ENCODE peak calls at places on chromosomes 13 and 19, in five cellular contexts. One of them, this sample, is unnamed. For H3K4me1, the result is how much of the 10 kb centered on the place peaks cover.

GRCh38 chr13:110347535-110348308 is 40.6 kb downstream of the COL4A2 start:
- DNase-seq in H1: no peak
- DNase-seq in neuronal stem cell: no peak
- DNase-seq in mesenchymal stem cell: peak
- DNase-seq in trophoblast cell: peak
- DNase-seq in this sample: no peak

GRCh38 chr13:101576977-101577376 is 124.5 kb downstream of the ITGBL1 start:
- DNase-seq in neuronal stem cell: no peak
- DNase-seq in trophoblast cell: no peak
- DNase-seq in mesenchymal stem cell: no peak
- DNase-seq in H1: no peak
- DNase-seq in this sample: no peak

GRCh38 chr13:97502192-97502591 is 68.2 kb downstream of the RAP2A start:
- DNase-seq in trophoblast cell: no peak
- DNase-seq in mesenchymal stem cell: peak
- DNase-seq in H1: no peak
- DNase-seq in neuronal stem cell: no peak
- DNase-seq in this sample: no peak

GRCh38 chr13:99320693-99321481 is 13.7 kb upstream of the GPR183 start:
- DNase-seq in mesenchymal stem cell: peak
- DNase-seq in trophoblast cell: no peak
- DNase-seq in neuronal stem cell: no peak
- DNase-seq in H1: no peak
- DNase-seq in this sample: no peak

GRCh38 chr19:46624958-46625661 is at the start of gene PTGIR:
- DNase-seq in mesenchymal stem cell: peak
- DNase-seq in trophoblast cell: no peak
- DNase-seq in H1: no peak
- DNase-seq in neuronal stem cell: no peak
- DNase-seq in this sample: no peak

GRCh38 chr19:2474232-2475017 is 1.5 kb upstream of the GADD45B start:
- DNase-seq in H1: no peak
- DNase-seq in mesenchymal stem cell: peak
- DNase-seq in trophoblast cell: peak
- DNase-seq in neuronal stem cell: peak
- DNase-seq in this sample: peak

GRCh38 chr19:13830761-13831481 is 35.7 kb downstream of the ZSWIM4 start:
- DNase-seq in mesenchymal stem cell: peak
- DNase-seq in H1: no peak
- DNase-seq in neuronal stem cell: no peak
- DNase-seq in trophoblast cell: peak
- DNase-seq in this sample: no peak

GRCh38 chr13:50684366-50684765 is 159.1 kb downstream of the DLEU7 start:
- DNase-seq in mesenchymal stem cell: no peak
- DNase-seq in H1: no peak
- DNase-seq in trophoblast cell: no peak
- DNase-seq in neuronal stem cell: no peak
- DNase-seq in this sample: no peak

GRCh38 chr13:44281252-44282000 is 92.2 kb upstream of the SERP2 start:
- DNase-seq in neuronal stem cell: no peak
- DNase-seq in trophoblast cell: no peak
- DNase-seq in mesenchymal stem cell: no peak
- DNase-seq in H1: no peak
- DNase-seq in this sample: no peak

GRCh38 chr13:48401480-48401879 is 11.4 kb downstream of the LPAR6 start:
- DNase-seq in mesenchymal stem cell: no peak
- DNase-seq in trophoblast cell: no peak
- DNase-seq in neuronal stem cell: no peak
- DNase-seq in H1: no peak
- DNase-seq in this sample: no peak

GRCh38 chr13:106033634-106034033 is 501.8 kb downstream of the EFNB2 start:
- DNase-seq in neuronal stem cell: no peak
- DNase-seq in trophoblast cell: peak
- DNase-seq in H1: no peak
- DNase-seq in mesenchymal stem cell: peak
- DNase-seq in this sample: no peak

GRCh38 chr13:27466513-27466912 is 16.1 kb upstream of the MTIF3 start:
- DNase-seq in H1: no peak
- DNase-seq in trophoblast cell: no peak
- DNase-seq in neuronal stem cell: no peak
- DNase-seq in mesenchymal stem cell: no peak
- DNase-seq in this sample: no peak

GRCh38 chr19:47229674-47230121 is 1.3 kb downstream of the BBC3 start:
- DNase-seq in H1: no peak
- DNase-seq in trophoblast cell: no peak
- DNase-seq in mesenchymal stem cell: peak
- DNase-seq in neuronal stem cell: no peak
- DNase-seq in this sample: no peak

GRCh38 chr19:45059258-45059965 is 16.9 kb downstream of the ZNF296 start:
- DNase-seq in H1: no peak
- DNase-seq in mesenchymal stem cell: peak
- DNase-seq in trophoblast cell: peak
- DNase-seq in neuronal stem cell: peak
- DNase-seq in this sample: peak

GRCh38 chr13:79815041-79815440 is 334.1 kb downstream of the NDFIP2 start:
- DNase-seq in H1: no peak
- DNase-seq in mesenchymal stem cell: no peak
- DNase-seq in neuronal stem cell: no peak
- DNase-seq in trophoblast cell: no peak
- DNase-seq in this sample: no peak

GRCh38 chr19:45340232-45340898 is at the start of gene KLC3:
- DNase-seq in mesenchymal stem cell: no peak
- DNase-seq in neuronal stem cell: no peak
- DNase-seq in trophoblast cell: peak
- DNase-seq in H1: no peak
- DNase-seq in this sample: peak

DNA sequence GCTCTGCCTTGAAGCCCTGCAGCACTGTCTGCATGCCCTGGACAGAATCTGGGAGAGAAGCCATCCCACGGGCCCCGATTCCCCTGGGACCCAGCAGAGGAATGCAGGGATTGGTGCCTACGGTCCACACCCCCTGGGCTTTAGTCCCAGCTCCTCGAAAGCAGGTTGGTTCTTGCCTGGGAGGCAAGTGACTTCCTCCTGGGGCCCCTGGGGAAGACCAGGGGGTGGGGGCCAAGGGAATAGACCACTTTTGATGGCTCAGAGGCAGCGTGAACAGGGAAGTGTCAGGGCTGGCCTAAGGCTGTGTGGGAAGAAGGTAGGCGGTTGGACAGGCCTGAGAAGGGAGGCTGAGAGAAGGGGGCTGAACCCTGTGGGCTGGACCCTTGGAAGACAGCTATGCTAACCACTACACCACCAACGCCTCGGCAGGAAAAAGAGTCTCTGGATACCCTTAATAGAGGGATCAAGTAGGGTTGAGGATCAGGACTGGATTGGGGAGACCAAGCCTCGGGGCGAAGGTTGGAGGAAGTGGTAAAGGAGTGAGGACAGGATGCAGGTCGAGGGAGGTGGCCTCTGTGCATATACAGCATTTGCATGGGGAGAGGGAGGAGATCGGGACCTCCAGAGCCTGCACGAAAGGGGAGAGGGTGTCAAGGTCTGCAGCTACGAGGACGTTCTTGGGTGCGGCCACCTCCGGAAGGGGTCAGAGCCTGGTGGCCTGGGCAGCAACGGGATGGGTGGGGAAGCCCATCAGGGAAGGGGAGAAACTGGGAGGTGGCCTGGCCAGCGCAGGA is 774 bp downstream of the DPP9 start:
- DNase-seq in neuronal stem cell: no peak
- DNase-seq in H1: no peak
- DNase-seq in mesenchymal stem cell: peak
- DNase-seq in trophoblast cell: no peak
- DNase-seq in this sample: no peak
- H2BK5ac ChIP-seq in neuronal stem cell: no peak
- H2BK5ac ChIP-seq in H1: no peak
- H2BK5ac ChIP-seq in mesenchymal stem cell: peak
- H2BK5ac ChIP-seq in trophoblast cell: peak
- H2BK5ac ChIP-seq in this sample: no peak

GRCh38 chr13:114173753-114174152 is 5.3 kb upstream of the CFAP97D2 start:
- DNase-seq in neuronal stem cell: no peak
- DNase-seq in H1: no peak
- DNase-seq in mesenchymal stem cell: peak
- DNase-seq in trophoblast cell: no peak
- DNase-seq in this sample: no peak

GRCh38 chr13:114177245-114178010 is 1.6 kb upstream of the CFAP97D2 start:
- DNase-seq in trophoblast cell: no peak
- DNase-seq in neuronal stem cell: no peak
- DNase-seq in mesenchymal stem cell: no peak
- DNase-seq in H1: no peak
- DNase-seq in this sample: no peak

GRCh38 chr13:114173261-114173660 is 5.8 kb upstream of the CFAP97D2 start:
- DNase-seq in mesenchymal stem cell: no peak
- DNase-seq in neuronal stem cell: no peak
- DNase-seq in trophoblast cell: no peak
- DNase-seq in H1: no peak
- DNase-seq in this sample: no peak

GRCh38 chr13:114179087-114179658 is at the start of gene CFAP97D2:
- DNase-seq in mesenchymal stem cell: no peak
- DNase-seq in H1: no peak
- DNase-seq in neuronal stem cell: no peak
- DNase-seq in trophoblast cell: no peak
- DNase-seq in this sample: no peak

GRCh38 chr13:114174529-114174941 is 4.5 kb upstream of the CFAP97D2 start:
- DNase-seq in H1: no peak
- DNase-seq in neuronal stem cell: no peak
- DNase-seq in mesenchymal stem cell: peak
- DNase-seq in trophoblast cell: no peak
- DNase-seq in this sample: no peak
- H2BK12ac ChIP-seq in H1: no peak
- H2BK12ac ChIP-seq in neuronal stem cell: no peak
- H2BK12ac ChIP-seq in mesenchymal stem cell: no peak
- H2BK12ac ChIP-seq in trophoblast cell: no peak
- H2BK12ac ChIP-seq in this sample: no peak

DNA sequence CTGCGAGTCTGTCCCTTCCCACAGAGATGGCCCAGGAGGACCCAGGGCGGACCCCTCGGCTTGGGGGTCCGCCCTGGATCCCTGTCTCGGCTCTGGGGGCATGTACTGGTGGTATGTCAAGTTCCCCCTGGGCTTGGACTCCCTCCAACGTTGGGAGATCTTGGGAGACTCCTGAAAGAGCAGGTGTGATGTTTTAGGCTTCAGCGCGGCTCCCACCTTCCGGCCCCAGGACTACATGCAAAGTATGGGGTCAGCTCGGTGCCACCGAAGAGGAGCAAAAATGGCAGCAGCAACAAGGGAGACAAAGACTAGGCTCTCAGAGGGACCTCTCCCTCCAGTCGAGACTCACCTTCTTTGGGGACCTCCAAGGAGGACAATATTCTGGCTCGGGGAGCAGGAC is 4.2 kb downstream of the MAMSTR start:
- DNase-seq in mesenchymal stem cell: no peak
- DNase-seq in trophoblast cell: no peak
- DNase-seq in H1: no peak
- DNase-seq in neuronal stem cell: no peak
- DNase-seq in this sample: no peak
- H3K4me1 ChIP-seq in mesenchymal stem cell: under half
- H3K4me1 ChIP-seq in trophoblast cell: under half
- H3K4me1 ChIP-seq in H1: under half
- H3K4me1 ChIP-seq in neuronal stem cell: under half
- H3K4me1 ChIP-seq in this sample: under half

GRCh38 chr19:4971424-4971793 is 2.5 kb downstream of the KDM4B start:
- DNase-seq in mesenchymal stem cell: peak
- DNase-seq in trophoblast cell: peak
- DNase-seq in neuronal stem cell: no peak
- DNase-seq in H1: no peak
- DNase-seq in this sample: peak

GRCh38 chr19:4969772-4970531 is 1.0 kb downstream of the KDM4B start:
- DNase-seq in mesenchymal stem cell: peak
- DNase-seq in trophoblast cell: no peak
- DNase-seq in H1: no peak
- DNase-seq in neuronal stem cell: peak
- DNase-seq in this sample: no peak

GRCh38 chr19:4972509-4973230 is 3.8 kb downstream of the KDM4B start:
- DNase-seq in mesenchymal stem cell: peak
- DNase-seq in trophoblast cell: no peak
- DNase-seq in neuronal stem cell: no peak
- DNase-seq in H1: no peak
- DNase-seq in this sample: no peak

GRCh38 chr19:4970558-4971423 is 1.9 kb downstream of the KDM4B start:
- DNase-seq in H1: no peak
- DNase-seq in trophoblast cell: peak
- DNase-seq in mesenchymal stem cell: peak
- DNase-seq in neuronal stem cell: peak
- DNase-seq in this sample: no peak

GRCh38 chr19:4971816-4972495 is 3.0 kb downstream of the KDM4B start:
- DNase-seq in trophoblast cell: no peak
- DNase-seq in neuronal stem cell: no peak
- DNase-seq in H1: no peak
- DNase-seq in mesenchymal stem cell: no peak
- DNase-seq in this sample: no peak
- H2BK5ac ChIP-seq in trophoblast cell: peak
- H2BK5ac ChIP-seq in neuronal stem cell: no peak
- H2BK5ac ChIP-seq in H1: peak
- H2BK5ac ChIP-seq in mesenchymal stem cell: no peak
- H2BK5ac ChIP-seq in this sample: no peak

GRCh38 chr19:52959613-52960295 is 2.9 kb downstream of the ZNF816 start:
- DNase-seq in trophoblast cell: no peak
- DNase-seq in H1: no peak
- DNase-seq in mesenchymal stem cell: no peak
- DNase-seq in neuronal stem cell: no peak
- DNase-seq in this sample: no peak
- H2BK12ac ChIP-seq in trophoblast cell: no peak
- H2BK12ac ChIP-seq in H1: no peak
- H2BK12ac ChIP-seq in mesenchymal stem cell: no peak
- H2BK12ac ChIP-seq in neuronal stem cell: no peak
- H2BK12ac ChIP-seq in this sample: no peak

DNA sequence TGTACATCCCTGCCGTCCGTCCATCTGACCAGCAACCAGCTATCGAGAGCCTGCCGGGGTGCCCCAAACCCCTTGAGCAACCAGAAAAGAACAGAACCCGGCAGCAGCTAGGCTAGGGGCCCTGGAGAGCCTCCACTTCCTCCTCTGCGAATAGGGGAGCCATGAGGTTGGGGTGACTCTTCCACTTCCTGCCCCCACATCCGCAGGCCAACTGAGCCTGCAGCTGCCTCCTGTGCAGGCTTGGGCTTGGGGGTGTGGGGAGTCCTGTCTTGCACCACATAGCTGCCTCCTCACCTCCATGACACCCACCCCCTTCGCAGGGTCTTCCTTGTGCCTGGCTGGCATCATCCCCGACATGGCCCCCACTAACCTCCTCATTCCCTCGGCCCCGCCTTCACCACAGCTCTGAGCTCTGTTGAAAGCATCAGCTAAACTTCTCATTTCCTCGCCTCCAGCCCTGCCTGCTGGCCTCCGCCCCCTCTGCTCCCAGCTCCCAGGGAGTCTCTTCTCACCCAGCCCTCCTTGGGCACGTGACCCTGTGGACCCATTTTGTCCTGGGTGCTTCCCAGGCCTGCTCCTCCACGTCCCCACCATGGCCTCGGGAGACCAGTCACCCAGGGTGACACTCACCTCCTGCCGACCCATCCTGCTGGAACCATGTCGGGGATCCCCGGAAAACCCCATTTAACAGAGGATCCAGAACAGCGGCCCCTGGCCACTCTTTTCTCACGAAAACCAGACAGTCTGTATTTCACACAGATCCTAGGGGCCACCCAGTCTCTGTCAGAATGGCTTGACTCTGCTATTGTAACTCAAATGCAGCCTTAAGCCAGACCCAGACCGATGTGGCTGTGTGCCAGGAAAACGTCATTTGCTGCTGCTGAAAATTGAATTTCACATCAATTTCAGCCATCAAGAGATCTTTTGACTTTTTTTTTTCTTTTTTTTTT is 50.4 kb downstream of the MYO9B start:
- DNase-seq in H1: no peak
- DNase-seq in neuronal stem cell: no peak
- DNase-seq in mesenchymal stem cell: peak
- DNase-seq in trophoblast cell: peak
- DNase-seq in this sample: no peak
- H3K4me1 ChIP-seq in H1: under half
- H3K4me1 ChIP-seq in neuronal stem cell: under half
- H3K4me1 ChIP-seq in mesenchymal stem cell: under half
- H3K4me1 ChIP-seq in trophoblast cell: under half
- H3K4me1 ChIP-seq in this sample: under half

This sample was measured in H9.